ENCODE peak calls at places on chromosomes 6 and 20, in five cellular contexts. X is stomach; K is CD8-positive, alpha-beta T cell; Q is H9; V is A549. M is an unnamed sample. For H3K4me1, the result is how much of the 10 kb centered on the place peaks cover.

GRCh38 chr6:6003334-6004146 is 3.2 kb downstream of the NRN1 start:
- DNase-seq in X (no peak), K (no peak), Q (peak), V (no peak), M (no peak)

GRCh38 chr20:52103911-52104545 is 87.6 kb downstream of the ZFP64 start:
- DNase-seq in X (no peak), K (no peak), Q (peak), V (no peak), M (peak)

GRCh38 chr6:26394289-26394688 is 7.8 kb upstream of the BTN3A1 start:
- DNase-seq in X (peak), K (no peak), Q (no peak), V (no peak), M (peak)

GRCh38 chr20:45154183-45154582 is 20.5 kb upstream of the PI3 start:
- DNase-seq in X (no peak), K (no peak), Q (no peak), V (no peak), M (no peak)

GRCh38 chr6:31770860-31771259 is 6.3 kb downstream of the VWA7 start:
- DNase-seq in X (no peak), K (no peak), Q (no peak), V (no peak), M (no peak)

GRCh38 chr6:157646012-157646411 is 177.0 kb upstream of the SNX9 start:
- DNase-seq in X (no peak), K (no peak), Q (no peak), V (no peak), M (no peak)

GRCh38 chr20:51758978-51759544 is 9.1 kb downstream of the ATP9A start:
- DNase-seq in X (no peak), K (no peak), Q (no peak), V (no peak), M (no peak)

GRCh38 chr6:158567871-158568401 is 8.0 kb downstream of the TMEM181 start:
- DNase-seq in X (no peak), K (peak), Q (no peak), V (no peak), M (peak)

GRCh38 chr6:75386050-75386770 is 101.6 kb upstream of the TMEM30A start:
- DNase-seq in X (no peak), K (no peak), Q (no peak), V (no peak), M (no peak)

GRCh38 chr6:36033935-36034334 is 6.3 kb downstream of the MAPK14 start:
- DNase-seq in X (no peak), K (no peak), Q (no peak), V (no peak), M (peak)

GRCh38 chr6:83429857-83430605 is 820 bp downstream of the ME1 start:
- DNase-seq in X (peak), K (no peak), Q (peak), V (no peak), M (no peak)

GRCh38 chr6:98980814-98981213 is 33.1 kb upstream of the FBXL4 start:
- DNase-seq in X (no peak), K (no peak), Q (peak), V (no peak), M (no peak)

GRCh38 chr6:98775205-98775604 is 59.2 kb upstream of the POU3F2 start:
- DNase-seq in X (no peak), K (no peak), Q (no peak), V (no peak), M (no peak)

GRCh38 chr6:18081025-18081668 is 41.3 kb downstream of the NHLRC1 start:
- DNase-seq in X (no peak), K (no peak), Q (no peak), V (peak), M (no peak)

GRCh38 chr20:38131588-38132121 is 33.4 kb downstream of the TGM2 start:
- DNase-seq in X (no peak), K (no peak), Q (no peak), V (no peak), M (no peak)

GRCh38 chr6:30361661-30362060 is 16.7 kb downstream of the RPP21 start:
- DNase-seq in X (no peak), K (no peak), Q (no peak), V (no peak), M (no peak)

GRCh38 chr20:47857142-47857993 is 72.1 kb upstream of the SULF2 start:
- DNase-seq in X (no peak), K (no peak), Q (no peak), V (no peak), M (no peak)

GRCh38 chr6:127120109-127120786 is 1.8 kb downstream of the RSPO3 start:
- DNase-seq in X (no peak), K (no peak), Q (peak), V (no peak), M (no peak)

GRCh38 chr6:15430181-15430580 is 184.3 kb downstream of the JARID2 start:
- DNase-seq in X (no peak), K (no peak), Q (no peak), V (no peak), M (no peak)
- H3K4me1 ChIP-seq in X (under half), K (half or more), Q (half or more), V (under half), M (under half)

GRCh38 chr6:12735786-12736185 is 19.2 kb downstream of the PHACTR1 start:
- DNase-seq in X (no peak), K (no peak), Q (no peak), V (no peak), M (no peak)
- H3K27ac ChIP-seq in X (no peak), K (no peak), Q (no peak), V (no peak), M (no peak)

GRCh38 chr20:25863536-25864325 is 167.1 kb upstream of the ZNF337 start:
- DNase-seq in X (no peak), K (no peak), Q (peak), V (no peak), M (no peak)

GRCh38 chr20:25865715-25866656 is 169.3 kb upstream of the ZNF337 start:
- DNase-seq in X (peak), K (peak), Q (peak), V (peak), M (peak)

GRCh38 chr20:25867776-25868649 is 171.4 kb upstream of the ZNF337 start:
- DNase-seq in X (peak), K (peak), Q (peak), V (peak), M (no peak)

GRCh38 chr20:25864326-25864970 is 167.8 kb upstream of the ZNF337 start:
- DNase-seq in X (no peak), K (no peak), Q (no peak), V (no peak), M (no peak)

GRCh38 chr20:25864986-25865714 is 168.5 kb upstream of the ZNF337 start:
- DNase-seq in X (no peak), K (no peak), Q (no peak), V (no peak), M (no peak)
- H3K4me1 ChIP-seq in X (half or more), K (half or more), Q (under half), V (under half), M (under half)

GRCh38 chr20:57435498-57436222 is 44.5 kb downstream of the RBM38 start:
- DNase-seq in X (peak), K (peak), Q (peak), V (no peak), M (peak)

GRCh38 chr20:57435105-57435497 is 43.9 kb downstream of the RBM38 start:
- DNase-seq in X (no peak), K (no peak), Q (no peak), V (no peak), M (no peak)

GRCh38 chr20:57433658-57434389 is 42.6 kb downstream of the RBM38 start:
- DNase-seq in X (no peak), K (no peak), Q (no peak), V (no peak), M (no peak)

GRCh38 chr20:57432874-57433491 is 41.8 kb downstream of the RBM38 start:
- DNase-seq in X (peak), K (peak), Q (no peak), V (no peak), M (no peak)

GRCh38 chr20:57434390-57434700 is 43.1 kb downstream of the RBM38 start:
- DNase-seq in X (no peak), K (no peak), Q (no peak), V (no peak), M (no peak)
- H3K27ac ChIP-seq in X (no peak), K (no peak), Q (no peak), V (no peak), M (no peak)

GRCh38 chr6:137522399-137522798 is 28.2 kb upstream of the OLIG3 start:
- DNase-seq in X (no peak), K (no peak), Q (no peak), V (no peak), M (no peak)
- H3K4me1 ChIP-seq in X (under half), K (under half), Q (under half), V (under half), M (under half)

GRCh38 chr20:44034451-44034850 is 119.8 kb downstream of the TOX2 start:
- DNase-seq in X (peak), K (no peak), Q (no peak), V (no peak), M (no peak)

GRCh38 chr20:44033873-44034272 is 119.2 kb downstream of the TOX2 start:
- DNase-seq in X (peak), K (peak), Q (no peak), V (no peak), M (no peak)

GRCh38 chr20:44031822-44032582 is 117.3 kb downstream of the TOX2 start:
- DNase-seq in X (no peak), K (peak), Q (no peak), V (no peak), M (no peak)

GRCh38 chr20:44032583-44033138 is 118.0 kb downstream of the TOX2 start:
- DNase-seq in X (no peak), K (peak), Q (no peak), V (no peak), M (no peak)

GRCh38 chr20:44033344-44033743 is 118.7 kb downstream of the TOX2 start:
- DNase-seq in X (no peak), K (no peak), Q (no peak), V (no peak), M (no peak)
- H3K27ac ChIP-seq in X (no peak), K (no peak), Q (no peak), V (peak), M (no peak)